ENCODE peak calls at places on chromosome 14, in nine cellular contexts. X, O, C, D, J, Y, K, B and W are unnamed samples.

GRCh38 chr14:31194661-31195060 is 12.9 kb downstream of the HECTD1 start:
- DNase-seq in X (no peak), O (no peak), C (no peak), D (no peak), J (no peak), Y (no peak), K (no peak), B (peak), W (no peak)

GRCh38 chr14:22475381-22475780 is 113.6 kb downstream of the DAD1 start:
- DNase-seq in X (no peak), O (no peak), C (no peak), D (no peak), J (no peak), Y (no peak), K (no peak), B (no peak), W (no peak)

GRCh38 chr14:58133739-58134138 is 18.3 kb downstream of the ARMH4 start:
- DNase-seq in X (no peak), O (no peak), C (peak), D (peak), J (no peak), Y (no peak), K (no peak), B (peak), W (no peak)

GRCh38 chr14:22872833-22873520 is 1.4 kb downstream of the LRP10 start:
- DNase-seq in X (no peak), O (no peak), C (no peak), D (no peak), J (no peak), Y (no peak), K (no peak), B (no peak), W (no peak)

GRCh38 chr14:102241147-102241546 is 63.8 kb downstream of the MOK start:
- DNase-seq in X (no peak), O (no peak), C (no peak), D (no peak), J (no peak), Y (no peak), K (no peak), B (no peak), W (no peak)

GRCh38 chr14:95421741-95422140 is 94.7 kb downstream of the SYNE3 start:
- DNase-seq in X (no peak), O (no peak), C (no peak), D (no peak), J (no peak), Y (no peak), K (no peak), B (no peak), W (no peak)

GRCh38 chr14:77598366-77599050 is 17.9 kb downstream of the SPTLC2 start:
- DNase-seq in X (no peak), O (peak), C (no peak), D (no peak), J (no peak), Y (no peak), K (no peak), B (peak), W (no peak)

GRCh38 chr14:81148635-81149034 is 72.1 kb downstream of the GTF2A1 start:
- DNase-seq in X (no peak), O (no peak), C (no peak), D (no peak), J (no peak), Y (no peak), K (no peak), B (no peak), W (no peak)

GRCh38 chr14:91606851-91607250 is 96.7 kb upstream of the PPP4R3A start:
- DNase-seq in X (no peak), O (no peak), C (peak), D (no peak), J (no peak), Y (no peak), K (no peak), B (peak), W (no peak)

GRCh38 chr14:32134448-32135070 is 57.5 kb downstream of the ARHGAP5 start:
- DNase-seq in X (no peak), O (no peak), C (peak), D (peak), J (no peak), Y (no peak), K (no peak), B (peak), W (no peak)

GRCh38 chr14:24818823-24819341 is 184.9 kb upstream of the GZMB start:
- DNase-seq in X (no peak), O (no peak), C (no peak), D (no peak), J (no peak), Y (no peak), K (no peak), B (no peak), W (no peak)

GRCh38 chr14:72303930-72304329 is 371.7 kb downstream of the RGS6 start:
- DNase-seq in X (no peak), O (no peak), C (no peak), D (no peak), J (no peak), Y (no peak), K (no peak), B (no peak), W (no peak)

GRCh38 chr14:67583711-67584644 is 16.1 kb downstream of the PIGH start:
- DNase-seq in X (peak), O (peak), C (peak), D (peak), J (no peak), Y (peak), K (peak), B (peak), W (no peak)

GRCh38 chr14:81459912-81460311 is 59.8 kb upstream of the STON2 start:
- DNase-seq in X (no peak), O (no peak), C (no peak), D (no peak), J (no peak), Y (no peak), K (no peak), B (no peak), W (no peak)

GRCh38 chr14:65962952-65963351 is 523.2 kb upstream of the CCDC196 start:
- DNase-seq in X (no peak), O (no peak), C (no peak), D (no peak), J (no peak), Y (no peak), K (no peak), B (no peak), W (no peak)

GRCh38 chr14:26925876-26926584 is 328.2 kb upstream of the NOVA1 start:
- DNase-seq in X (no peak), O (no peak), C (no peak), D (no peak), J (peak), Y (no peak), K (no peak), B (peak), W (no peak)

GRCh38 chr14:61380984-61381383 is 59.6 kb downstream of the PRKCH start:
- DNase-seq in X (no peak), O (no peak), C (no peak), D (no peak), J (no peak), Y (no peak), K (no peak), B (no peak), W (no peak)

GRCh38 chr14:90301122-90301521 is 30.6 kb downstream of the NRDE2 start:
- DNase-seq in X (no peak), O (no peak), C (no peak), D (no peak), J (no peak), Y (no peak), K (no peak), B (no peak), W (no peak)

GRCh38 chr14:57295261-57295660 is 26.5 kb downstream of the AP5M1 start:
- DNase-seq in X (no peak), O (no peak), C (no peak), D (no peak), J (no peak), Y (no peak), K (no peak), B (no peak), W (no peak)

GRCh38 chr14:63852817-63853730 is at the start of gene SYNE2:
- DNase-seq in X (peak), O (peak), C (peak), D (peak), J (peak), Y (peak), K (peak), B (peak), W (peak)

GRCh38 chr14:73943083-73943482 is 6.8 kb downstream of the FAM161B start:
- DNase-seq in X (no peak), O (no peak), C (peak), D (peak), J (no peak), Y (no peak), K (no peak), B (peak), W (no peak)

GRCh38 chr14:94685166-94685581 is 73.0 kb downstream of the SERPINA3 start:
- DNase-seq in X (peak), O (no peak), C (no peak), D (no peak), J (peak), Y (no peak), K (no peak), B (no peak), W (no peak)

GRCh38 chr14:64649383-64649998 is 54.7 kb upstream of the PLEKHG3 start:
- DNase-seq in X (no peak), O (peak), C (peak), D (no peak), J (no peak), Y (no peak), K (no peak), B (peak), W (no peak)

GRCh38 chr14:63542231-63542999 is 762 bp downstream of the PPP2R5E start:
- DNase-seq in X (peak), O (peak), C (no peak), D (no peak), J (peak), Y (no peak), K (no peak), B (no peak), W (no peak)

GRCh38 chr14:20455355-20456300 is 602 bp downstream of the APEX1 start:
- DNase-seq in X (peak), O (no peak), C (peak), D (peak), J (no peak), Y (no peak), K (no peak), B (peak), W (no peak)

GRCh38 chr14:61927521-61927920 is 165.3 kb downstream of the SNAPC1 start:
- DNase-seq in X (no peak), O (no peak), C (no peak), D (peak), J (no peak), Y (no peak), K (no peak), B (peak), W (no peak)

GRCh38 chr14:93078830-93079229 is 36.9 kb downstream of the ITPK1 start:
- DNase-seq in X (no peak), O (no peak), C (peak), D (peak), J (no peak), Y (no peak), K (no peak), B (peak), W (no peak)

GRCh38 chr14:104350463-104351185 is 212.2 kb downstream of the KIF26A start:
- DNase-seq in X (peak), O (no peak), C (no peak), D (no peak), J (peak), Y (no peak), K (no peak), B (peak), W (no peak)

GRCh38 chr14:96660135-96660534 is 137.0 kb upstream of the VRK1 start:
- DNase-seq in X (no peak), O (no peak), C (no peak), D (no peak), J (no peak), Y (no peak), K (no peak), B (no peak), W (no peak)

GRCh38 chr14:63603749-63604277 is 37.9 kb downstream of the WDR89 start:
- DNase-seq in X (no peak), O (peak), C (no peak), D (no peak), J (no peak), Y (no peak), K (no peak), B (no peak), W (no peak)

GRCh38 chr14:85686908-85687307 is 157.0 kb downstream of the FLRT2 start:
- DNase-seq in X (no peak), O (no peak), C (no peak), D (no peak), J (no peak), Y (no peak), K (no peak), B (peak), W (no peak)

GRCh38 chr14:20830831-20831230 is 28.2 kb upstream of the RNASE1 start:
- DNase-seq in X (no peak), O (no peak), C (no peak), D (no peak), J (no peak), Y (no peak), K (no peak), B (no peak), W (no peak)

DNA sequence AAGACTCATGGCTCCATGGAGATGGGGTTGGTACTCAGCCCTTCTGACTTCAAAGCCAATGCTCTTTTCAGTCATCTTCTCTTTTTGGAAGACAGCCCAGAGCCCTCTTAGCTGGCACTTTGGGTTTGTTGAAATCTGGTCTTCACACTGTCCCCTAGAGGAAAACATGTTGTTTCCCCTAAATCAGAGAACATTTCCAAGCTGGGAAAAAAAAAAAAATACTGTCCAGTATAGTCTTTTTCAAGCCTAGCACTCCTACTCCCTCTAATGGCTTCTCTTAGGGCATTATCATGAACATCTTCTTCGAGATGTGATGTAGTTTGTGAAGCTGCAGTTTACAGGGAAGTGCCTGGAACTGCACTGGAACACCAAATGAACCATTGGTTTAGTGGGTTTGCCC is 3.0 kb upstream of the ZC3H14 start:
- DNase-seq in X (peak), O (no peak), C (peak), D (peak), J (no peak), Y (no peak), K (no peak), B (peak), W (no peak)
- TF ChIP-seq CTCF in X (peak), O (no peak), C (peak), D (peak), J (peak), Y (no peak), K (no peak), B (peak), W (no peak)

DNA sequence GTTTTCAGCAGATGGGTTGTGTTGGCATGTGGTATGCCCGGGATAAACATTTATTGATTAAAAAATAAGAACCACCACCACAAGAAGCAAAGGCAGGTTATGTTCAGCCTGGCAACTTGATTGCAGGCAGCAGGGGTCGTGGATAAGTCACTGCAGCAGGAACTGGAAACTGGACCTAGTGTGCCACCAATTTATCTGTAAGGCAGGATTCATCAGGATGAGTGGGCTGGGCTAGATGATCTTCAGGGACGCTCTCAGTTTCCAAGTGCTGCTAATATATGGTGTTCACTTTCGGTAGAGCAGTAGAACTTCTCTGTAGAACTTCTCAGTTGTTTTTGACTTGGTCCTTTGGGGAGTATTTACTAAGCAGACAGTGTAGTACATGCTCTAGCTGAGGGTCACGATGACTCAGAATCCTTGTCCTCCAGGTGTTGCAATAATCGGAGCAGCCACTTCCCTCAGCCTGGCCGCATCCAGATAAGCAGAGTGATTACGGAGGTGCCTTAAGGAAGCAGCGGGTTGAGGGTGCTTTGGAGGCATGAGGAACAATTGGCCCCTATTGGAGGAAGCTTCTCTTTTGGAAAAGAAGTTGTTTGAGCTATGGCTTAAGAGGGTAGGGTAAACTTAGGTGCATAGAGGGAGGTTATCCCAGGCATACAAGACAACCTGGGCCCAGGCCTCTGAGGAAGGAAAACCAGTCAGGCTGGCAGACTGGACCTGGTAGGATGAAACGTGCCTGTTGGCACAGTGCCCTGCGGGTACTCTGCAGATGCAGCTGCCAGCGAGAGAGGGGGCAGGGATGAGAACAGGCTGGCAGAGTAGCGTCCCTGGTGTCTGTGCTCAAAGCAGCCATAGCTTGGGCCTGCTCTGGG is 104.0 kb downstream of the GPR135 start:
- DNase-seq in X (peak), O (peak), C (peak), D (peak), J (peak), Y (peak), K (no peak), B (peak), W (no peak)
- TF ChIP-seq CTCF in X (no peak), O (no peak), C (no peak), D (no peak), J (no peak), Y (no peak), K (no peak), B (no peak), W (no peak)

DNA sequence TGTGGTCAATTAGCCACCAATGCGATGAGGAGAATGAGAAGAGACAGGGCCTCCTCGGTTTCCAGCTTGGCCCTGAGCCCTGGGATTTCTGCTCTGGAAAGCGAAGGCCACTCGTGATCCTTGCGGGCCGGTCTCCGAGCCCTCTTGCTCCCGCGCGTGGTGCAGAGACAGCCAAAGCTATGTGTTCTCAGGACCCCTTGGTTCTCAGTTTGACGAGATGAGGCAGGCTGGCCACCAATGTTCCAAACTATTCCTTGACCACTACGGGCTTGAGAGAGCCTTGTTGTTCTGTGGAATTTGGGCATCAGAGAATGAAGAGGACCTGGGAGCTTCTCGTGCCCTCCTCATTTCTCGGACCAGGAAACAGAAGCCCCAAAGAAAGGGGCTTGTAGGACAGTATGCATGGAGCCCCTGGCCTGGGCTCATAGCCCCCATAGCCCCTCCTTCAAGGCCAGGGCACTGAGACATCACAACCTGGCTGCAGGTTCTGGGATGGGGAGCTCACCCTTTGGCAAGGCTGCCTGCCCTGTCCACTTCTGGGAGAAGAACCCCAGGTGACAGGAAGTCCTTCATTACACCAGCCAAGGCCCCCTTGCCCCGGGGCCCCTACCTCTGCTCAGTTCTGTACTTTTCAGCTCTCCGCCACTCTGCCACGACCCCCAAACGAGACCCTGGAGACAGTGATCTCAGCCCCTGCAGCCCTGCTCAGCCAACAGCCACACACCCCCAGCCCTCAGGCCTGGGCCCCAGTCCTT is 223.0 kb upstream of the RTL1 start:
- DNase-seq in X (no peak), O (no peak), C (no peak), D (no peak), J (no peak), Y (no peak), K (no peak), B (no peak), W (no peak)
- TF ChIP-seq CTCF in X (no peak), O (no peak), C (no peak), D (no peak), J (no peak), Y (no peak), K (no peak), B (no peak), W (no peak)

GRCh38 chr14:69056389-69056788 is 77.3 kb upstream of the ACTN1 start:
- DNase-seq in X (peak), O (no peak), C (no peak), D (peak), J (no peak), Y (no peak), K (no peak), B (peak), W (no peak)

GRCh38 chr14:69055125-69055524 is 76.0 kb upstream of the ACTN1 start:
- DNase-seq in X (no peak), O (no peak), C (no peak), D (peak), J (no peak), Y (no peak), K (no peak), B (peak), W (no peak)

GRCh38 chr14:69064596-69064995 is 85.5 kb upstream of the ACTN1 start:
- DNase-seq in X (no peak), O (no peak), C (no peak), D (no peak), J (no peak), Y (no peak), K (no peak), B (no peak), W (no peak)

GRCh38 chr14:69055973-69056372 is 76.9 kb upstream of the ACTN1 start:
- DNase-seq in X (no peak), O (no peak), C (no peak), D (no peak), J (no peak), Y (no peak), K (no peak), B (no peak), W (no peak)

GRCh38 chr14:69059658-69060648 is 80.9 kb upstream of the ACTN1 start:
- DNase-seq in X (no peak), O (peak), C (peak), D (peak), J (no peak), Y (no peak), K (no peak), B (peak), W (no peak)
- TF ChIP-seq CTCF in X (peak), O (no peak), C (peak), D (peak), J (no peak), Y (no peak), K (no peak), B (peak), W (no peak)

GRCh38 chr14:53022593-53022992 is 71.7 kb upstream of the FERMT2 start:
- DNase-seq in X (no peak), O (no peak), C (peak), D (peak), J (no peak), Y (no peak), K (no peak), B (no peak), W (no peak)

GRCh38 chr14:53027031-53027430 is 76.2 kb upstream of the FERMT2 start:
- DNase-seq in X (no peak), O (no peak), C (no peak), D (no peak), J (no peak), Y (no peak), K (no peak), B (no peak), W (no peak)

GRCh38 chr14:53032161-53032803 is 81.4 kb upstream of the FERMT2 start:
- DNase-seq in X (no peak), O (peak), C (peak), D (peak), J (no peak), Y (no peak), K (no peak), B (peak), W (no peak)

GRCh38 chr14:53023325-53023724 is 72.5 kb upstream of the FERMT2 start:
- DNase-seq in X (no peak), O (no peak), C (no peak), D (no peak), J (no peak), Y (no peak), K (no peak), B (no peak), W (no peak)

DNA sequence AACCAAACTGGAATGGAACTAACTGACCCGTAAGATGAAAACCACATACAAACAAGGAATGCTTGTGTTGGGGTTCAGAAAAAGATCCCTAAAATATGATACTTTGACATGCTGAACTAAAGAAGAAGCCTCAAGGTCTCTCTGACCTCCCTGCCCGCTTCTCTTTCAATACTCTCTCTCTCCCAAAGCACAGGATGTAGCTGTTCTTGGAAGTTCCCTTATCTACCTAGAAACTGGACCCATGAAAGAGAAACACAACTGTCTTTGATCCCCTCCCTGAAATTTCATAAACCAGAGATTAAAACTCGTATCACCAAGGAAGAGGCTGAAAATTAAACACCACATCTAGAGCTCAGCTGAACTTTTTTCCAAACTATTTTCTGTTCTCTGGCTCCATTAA is 76.7 kb upstream of the FERMT2 start:
- DNase-seq in X (no peak), O (no peak), C (no peak), D (no peak), J (no peak), Y (no peak), K (no peak), B (no peak), W (no peak)
- TF ChIP-seq CTCF in X (no peak), O (no peak), C (no peak), D (no peak), J (no peak), Y (no peak), K (no peak), B (no peak), W (no peak)